ENCODE peak calls at places on chromosome 3, in four cellular contexts. H, E, J and F are unnamed samples.

GRCh38 chr3:142633073-142633472 is 36.9 kb downstream of the PLS1 start:
- DNase-seq in H (no peak), E (no peak), J (no peak), F (no peak)

GRCh38 chr3:14479591-14479990 is 60.6 kb downstream of the GRIP2 start:
- DNase-seq in H (no peak), E (no peak), J (no peak), F (no peak)

GRCh38 chr3:156761713-156762575 is 64.2 kb upstream of the LEKR1 start:
- DNase-seq in H (no peak), E (no peak), J (no peak), F (no peak)

GRCh38 chr3:14031271-14031670 is 93.4 kb downstream of the CHCHD4 start:
- DNase-seq in H (no peak), E (no peak), J (no peak), F (no peak)

GRCh38 chr3:49132437-49133225 is at the start of gene LAMB2:
- DNase-seq in H (peak), E (no peak), J (no peak), F (peak)

GRCh38 chr3:136731274-136731884 is 20.8 kb downstream of the STAG1 start:
- DNase-seq in H (no peak), E (no peak), J (no peak), F (no peak)

GRCh38 chr3:184228376-184229137 is 828 bp upstream of the VWA5B2 start:
- DNase-seq in H (peak), E (no peak), J (no peak), F (no peak)

GRCh38 chr3:20123121-20123652 is 62.8 kb downstream of the SGO1 start:
- DNase-seq in H (no peak), E (no peak), J (no peak), F (no peak)

GRCh38 chr3:145780301-145780700 is 380.7 kb downstream of the PLOD2 start:
- DNase-seq in H (no peak), E (no peak), J (no peak), F (no peak)